ENCODE peak calls at places on chromosome 11, in ten cellular contexts. One of them, this sample, is unnamed.

GRCh38 chr11:66467034-66467659 is 442 bp downstream of the PELI3 start:
- DNase-seq in AG04450: no peak
- DNase-seq in AG09309: no peak
- DNase-seq in epithelial cell of proximal tubule: no peak
- DNase-seq in lower lobe of right lung: peak
- DNase-seq in CD8-positive, alpha-beta memory T cell: no peak
- DNase-seq in pancreas: peak
- DNase-seq in CD8-positive, alpha-beta T cell: no peak
- DNase-seq in neuronal stem cell: peak
- DNase-seq in cardiac muscle cell: peak
- DNase-seq in this sample: peak

GRCh38 chr11:107565219-107565937 is at the start of gene ALKBH8:
- DNase-seq in CD8-positive, alpha-beta T cell: peak
- DNase-seq in cardiac muscle cell: peak
- DNase-seq in AG04450: no peak
- DNase-seq in epithelial cell of proximal tubule: no peak
- DNase-seq in lower lobe of right lung: peak
- DNase-seq in CD8-positive, alpha-beta memory T cell: peak
- DNase-seq in neuronal stem cell: no peak
- DNase-seq in pancreas: peak
- DNase-seq in AG09309: no peak
- DNase-seq in this sample: peak

GRCh38 chr11:9529333-9529648 is 44.2 kb upstream of the WEE1 start:
- DNase-seq in cardiac muscle cell: peak
- DNase-seq in pancreas: peak
- DNase-seq in AG04450: no peak
- DNase-seq in CD8-positive, alpha-beta memory T cell: no peak
- DNase-seq in AG09309: no peak
- DNase-seq in epithelial cell of proximal tubule: no peak
- DNase-seq in neuronal stem cell: no peak
- DNase-seq in CD8-positive, alpha-beta T cell: no peak
- DNase-seq in lower lobe of right lung: peak
- DNase-seq in this sample: no peak

GRCh38 chr11:82903843-82904586 is 2.5 kb downstream of the DDIAS start:
- DNase-seq in lower lobe of right lung: no peak
- DNase-seq in AG09309: no peak
- DNase-seq in cardiac muscle cell: no peak
- DNase-seq in AG04450: no peak
- DNase-seq in neuronal stem cell: no peak
- DNase-seq in epithelial cell of proximal tubule: no peak
- DNase-seq in CD8-positive, alpha-beta T cell: no peak
- DNase-seq in pancreas: no peak
- DNase-seq in CD8-positive, alpha-beta memory T cell: no peak
- DNase-seq in this sample: no peak

GRCh38 chr11:84164722-84165121 is 878.6 kb upstream of the CCDC90B start:
- DNase-seq in CD8-positive, alpha-beta T cell: no peak
- DNase-seq in cardiac muscle cell: no peak
- DNase-seq in CD8-positive, alpha-beta memory T cell: no peak
- DNase-seq in epithelial cell of proximal tubule: peak
- DNase-seq in AG04450: no peak
- DNase-seq in lower lobe of right lung: no peak
- DNase-seq in neuronal stem cell: no peak
- DNase-seq in AG09309: no peak
- DNase-seq in pancreas: no peak
- DNase-seq in this sample: no peak

GRCh38 chr11:97641988-97642387 is 1252.2 kb downstream of the JRKL start:
- DNase-seq in AG04450: no peak
- DNase-seq in epithelial cell of proximal tubule: no peak
- DNase-seq in neuronal stem cell: no peak
- DNase-seq in cardiac muscle cell: no peak
- DNase-seq in AG09309: no peak
- DNase-seq in CD8-positive, alpha-beta memory T cell: no peak
- DNase-seq in lower lobe of right lung: no peak
- DNase-seq in CD8-positive, alpha-beta T cell: no peak
- DNase-seq in pancreas: no peak
- DNase-seq in this sample: no peak

GRCh38 chr11:1732421-1733008 is 17.9 kb downstream of the IFITM10 start:
- DNase-seq in lower lobe of right lung: no peak
- DNase-seq in CD8-positive, alpha-beta T cell: no peak
- DNase-seq in CD8-positive, alpha-beta memory T cell: no peak
- DNase-seq in neuronal stem cell: no peak
- DNase-seq in AG04450: no peak
- DNase-seq in AG09309: no peak
- DNase-seq in cardiac muscle cell: no peak
- DNase-seq in pancreas: no peak
- DNase-seq in epithelial cell of proximal tubule: no peak
- DNase-seq in this sample: no peak

GRCh38 chr11:126603486-126603885 is 248.0 kb downstream of the ST3GAL4 start:
- DNase-seq in epithelial cell of proximal tubule: no peak
- DNase-seq in AG09309: no peak
- DNase-seq in CD8-positive, alpha-beta memory T cell: no peak
- DNase-seq in pancreas: no peak
- DNase-seq in neuronal stem cell: no peak
- DNase-seq in CD8-positive, alpha-beta T cell: no peak
- DNase-seq in AG04450: no peak
- DNase-seq in lower lobe of right lung: no peak
- DNase-seq in cardiac muscle cell: no peak
- DNase-seq in this sample: no peak

GRCh38 chr11:64713031-64713780 is 9.8 kb downstream of the NRXN2 start:
- DNase-seq in neuronal stem cell: no peak
- DNase-seq in epithelial cell of proximal tubule: no peak
- DNase-seq in AG04450: no peak
- DNase-seq in pancreas: peak
- DNase-seq in lower lobe of right lung: peak
- DNase-seq in AG09309: no peak
- DNase-seq in CD8-positive, alpha-beta T cell: no peak
- DNase-seq in CD8-positive, alpha-beta memory T cell: no peak
- DNase-seq in cardiac muscle cell: peak
- DNase-seq in this sample: peak

GRCh38 chr11:8068605-8069221 is 12.3 kb upstream of the TUB start:
- DNase-seq in AG09309: no peak
- DNase-seq in pancreas: no peak
- DNase-seq in AG04450: peak
- DNase-seq in CD8-positive, alpha-beta memory T cell: no peak
- DNase-seq in neuronal stem cell: no peak
- DNase-seq in CD8-positive, alpha-beta T cell: no peak
- DNase-seq in lower lobe of right lung: no peak
- DNase-seq in cardiac muscle cell: peak
- DNase-seq in epithelial cell of proximal tubule: peak
- DNase-seq in this sample: peak

GRCh38 chr11:68413591-68413999 is 47.0 kb upstream of the PPP6R3 start:
- DNase-seq in cardiac muscle cell: no peak
- DNase-seq in AG09309: no peak
- DNase-seq in neuronal stem cell: no peak
- DNase-seq in pancreas: no peak
- DNase-seq in CD8-positive, alpha-beta T cell: no peak
- DNase-seq in AG04450: no peak
- DNase-seq in CD8-positive, alpha-beta memory T cell: no peak
- DNase-seq in epithelial cell of proximal tubule: no peak
- DNase-seq in lower lobe of right lung: peak
- DNase-seq in this sample: peak
- H3K4me3 ChIP-seq in cardiac muscle cell: no peak
- H3K4me3 ChIP-seq in AG09309: no peak
- H3K4me3 ChIP-seq in neuronal stem cell: peak
- H3K4me3 ChIP-seq in pancreas: no peak
- H3K4me3 ChIP-seq in CD8-positive, alpha-beta T cell: no peak
- H3K4me3 ChIP-seq in AG04450: no peak
- H3K4me3 ChIP-seq in CD8-positive, alpha-beta memory T cell: no peak
- H3K4me3 ChIP-seq in epithelial cell of proximal tubule: no peak
- H3K4me3 ChIP-seq in lower lobe of right lung: no peak
- H3K4me3 ChIP-seq in this sample: no peak

DNA sequence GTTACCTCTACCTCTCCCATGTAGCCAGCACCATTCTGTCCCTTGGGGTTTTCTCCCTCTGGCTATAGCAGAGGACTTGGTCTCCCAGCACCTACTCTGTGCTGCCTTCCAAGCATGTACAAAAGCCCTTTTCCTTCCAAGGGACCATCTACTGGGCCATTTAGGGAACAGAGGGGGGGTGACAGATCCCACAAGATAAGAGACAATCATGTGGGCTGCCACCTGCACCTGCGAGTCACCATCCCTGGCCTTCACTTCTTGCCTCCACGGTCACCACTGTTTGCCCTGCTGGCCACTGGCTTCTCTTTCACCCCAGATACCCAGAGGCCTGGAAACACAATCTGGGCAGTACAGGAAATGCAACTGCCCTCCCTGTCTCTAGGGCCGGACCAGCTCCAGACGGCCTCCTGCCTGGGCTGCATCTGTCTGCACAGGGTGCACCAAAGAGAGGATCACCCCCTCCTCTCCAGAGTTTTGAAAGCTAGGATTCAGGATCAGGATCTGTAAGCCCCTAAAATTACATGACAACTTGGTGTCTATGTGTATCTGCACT is 160.8 kb upstream of the NECTIN1 start:
- DNase-seq in CD8-positive, alpha-beta memory T cell: no peak
- DNase-seq in lower lobe of right lung: no peak
- DNase-seq in pancreas: no peak
- DNase-seq in epithelial cell of proximal tubule: no peak
- DNase-seq in CD8-positive, alpha-beta T cell: no peak
- DNase-seq in AG09309: no peak
- DNase-seq in cardiac muscle cell: no peak
- DNase-seq in neuronal stem cell: no peak
- DNase-seq in AG04450: no peak
- DNase-seq in this sample: no peak
- H3K4me3 ChIP-seq in CD8-positive, alpha-beta memory T cell: no peak
- H3K4me3 ChIP-seq in lower lobe of right lung: no peak
- H3K4me3 ChIP-seq in pancreas: no peak
- H3K4me3 ChIP-seq in epithelial cell of proximal tubule: no peak
- H3K4me3 ChIP-seq in CD8-positive, alpha-beta T cell: no peak
- H3K4me3 ChIP-seq in AG09309: no peak
- H3K4me3 ChIP-seq in cardiac muscle cell: no peak
- H3K4me3 ChIP-seq in neuronal stem cell: no peak
- H3K4me3 ChIP-seq in AG04450: no peak
- H3K4me3 ChIP-seq in this sample: no peak

DNA sequence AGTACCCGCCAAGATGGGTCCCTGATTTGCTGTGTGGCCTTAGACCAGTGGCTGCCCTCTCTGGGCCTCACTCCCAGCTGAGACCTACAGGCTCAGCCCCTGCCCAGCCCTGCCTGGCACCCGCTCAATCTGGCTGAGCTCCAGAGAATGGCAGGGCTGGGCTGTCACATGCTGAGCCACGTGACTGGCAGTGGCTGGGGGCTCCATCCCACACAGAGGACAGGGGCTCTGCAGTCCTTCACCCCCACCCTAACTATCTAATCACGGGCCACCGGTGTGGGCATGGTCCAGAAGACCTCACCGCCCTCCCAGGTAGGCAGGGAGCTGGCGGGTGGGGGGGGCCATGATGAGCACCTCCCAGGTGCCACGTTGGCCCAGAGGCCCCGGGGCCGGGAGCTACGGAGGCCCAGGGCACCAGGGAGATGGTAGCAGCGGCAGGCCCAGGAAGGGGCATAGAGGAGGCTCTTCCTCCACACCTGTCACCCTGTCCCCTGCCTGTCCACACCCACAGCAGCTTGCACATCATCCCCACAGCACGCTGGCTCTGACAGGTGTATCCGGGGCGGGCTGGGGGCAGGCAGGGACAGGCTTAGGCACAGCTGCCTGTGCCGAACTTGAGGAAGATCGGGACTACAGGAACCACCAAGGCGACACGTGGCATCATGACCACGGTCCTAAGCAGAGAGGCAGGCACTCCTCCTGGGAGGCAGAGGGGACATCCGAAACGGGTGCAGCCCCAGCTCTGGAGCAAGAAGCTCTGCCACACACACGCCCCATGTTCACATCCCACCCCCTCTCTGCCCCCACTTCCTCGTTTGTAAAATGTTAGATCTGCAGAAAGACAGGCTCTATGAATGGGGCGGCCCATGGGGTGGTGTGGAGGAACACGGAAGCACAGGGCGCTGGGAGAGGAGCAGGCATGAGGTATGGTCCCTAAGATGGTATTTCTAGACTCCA is 1.5 kb upstream of the ALDH3B1 start:
- DNase-seq in AG04450: no peak
- DNase-seq in cardiac muscle cell: no peak
- DNase-seq in neuronal stem cell: no peak
- DNase-seq in lower lobe of right lung: peak
- DNase-seq in CD8-positive, alpha-beta T cell: no peak
- DNase-seq in epithelial cell of proximal tubule: no peak
- DNase-seq in AG09309: no peak
- DNase-seq in pancreas: peak
- DNase-seq in CD8-positive, alpha-beta memory T cell: no peak
- DNase-seq in this sample: no peak
- H3K4me3 ChIP-seq in AG04450: no peak
- H3K4me3 ChIP-seq in cardiac muscle cell: no peak
- H3K4me3 ChIP-seq in neuronal stem cell: no peak
- H3K4me3 ChIP-seq in lower lobe of right lung: peak
- H3K4me3 ChIP-seq in CD8-positive, alpha-beta T cell: no peak
- H3K4me3 ChIP-seq in epithelial cell of proximal tubule: no peak
- H3K4me3 ChIP-seq in AG09309: no peak
- H3K4me3 ChIP-seq in pancreas: no peak
- H3K4me3 ChIP-seq in CD8-positive, alpha-beta memory T cell: no peak
- H3K4me3 ChIP-seq in this sample: no peak

GRCh38 chr11:121503056-121503455 is 50.3 kb upstream of the SORL1-AS1 start:
- DNase-seq in neuronal stem cell: no peak
- DNase-seq in epithelial cell of proximal tubule: no peak
- DNase-seq in pancreas: no peak
- DNase-seq in CD8-positive, alpha-beta T cell: no peak
- DNase-seq in AG09309: no peak
- DNase-seq in AG04450: no peak
- DNase-seq in lower lobe of right lung: no peak
- DNase-seq in cardiac muscle cell: no peak
- DNase-seq in CD8-positive, alpha-beta memory T cell: no peak
- DNase-seq in this sample: no peak

GRCh38 chr11:121513807-121514206 is 61.0 kb upstream of the SORL1-AS1 start:
- DNase-seq in lower lobe of right lung: no peak
- DNase-seq in CD8-positive, alpha-beta T cell: no peak
- DNase-seq in neuronal stem cell: no peak
- DNase-seq in pancreas: no peak
- DNase-seq in epithelial cell of proximal tubule: no peak
- DNase-seq in AG09309: no peak
- DNase-seq in AG04450: no peak
- DNase-seq in CD8-positive, alpha-beta memory T cell: no peak
- DNase-seq in cardiac muscle cell: no peak
- DNase-seq in this sample: no peak

GRCh38 chr11:121512468-121513465 is 60.0 kb upstream of the SORL1-AS1 start:
- DNase-seq in CD8-positive, alpha-beta T cell: no peak
- DNase-seq in CD8-positive, alpha-beta memory T cell: no peak
- DNase-seq in epithelial cell of proximal tubule: no peak
- DNase-seq in AG09309: no peak
- DNase-seq in AG04450: no peak
- DNase-seq in pancreas: no peak
- DNase-seq in lower lobe of right lung: no peak
- DNase-seq in cardiac muscle cell: no peak
- DNase-seq in neuronal stem cell: no peak
- DNase-seq in this sample: no peak

GRCh38 chr11:121510438-121510837 is 57.7 kb upstream of the SORL1-AS1 start:
- DNase-seq in CD8-positive, alpha-beta memory T cell: no peak
- DNase-seq in neuronal stem cell: no peak
- DNase-seq in pancreas: no peak
- DNase-seq in CD8-positive, alpha-beta T cell: no peak
- DNase-seq in AG04450: no peak
- DNase-seq in AG09309: no peak
- DNase-seq in cardiac muscle cell: no peak
- DNase-seq in epithelial cell of proximal tubule: no peak
- DNase-seq in lower lobe of right lung: no peak
- DNase-seq in this sample: no peak

DNA sequence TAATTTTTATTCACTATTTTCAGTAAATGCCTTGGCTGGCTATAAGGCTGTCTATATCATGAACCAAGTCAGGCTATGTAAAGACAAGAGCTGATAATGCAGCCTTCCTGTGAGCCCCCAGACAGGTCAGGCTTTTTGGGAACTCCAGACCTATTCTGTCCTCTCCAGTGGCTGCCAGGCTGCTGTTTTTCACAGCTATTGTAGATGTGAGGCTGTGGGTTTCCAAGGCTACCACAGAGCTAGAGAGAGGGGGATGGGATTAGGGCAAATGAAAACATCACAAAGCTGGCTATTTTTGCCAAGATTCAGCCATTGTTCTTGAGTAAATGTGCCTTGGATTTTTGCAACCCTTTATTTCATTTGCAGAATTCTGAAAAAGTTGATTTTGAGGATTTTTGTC is 55.7 kb upstream of the SORL1-AS1 start:
- DNase-seq in neuronal stem cell: peak
- DNase-seq in lower lobe of right lung: no peak
- DNase-seq in CD8-positive, alpha-beta memory T cell: no peak
- DNase-seq in AG04450: no peak
- DNase-seq in epithelial cell of proximal tubule: no peak
- DNase-seq in CD8-positive, alpha-beta T cell: no peak
- DNase-seq in AG09309: no peak
- DNase-seq in cardiac muscle cell: no peak
- DNase-seq in pancreas: no peak
- DNase-seq in this sample: no peak
- H3K4me3 ChIP-seq in neuronal stem cell: no peak
- H3K4me3 ChIP-seq in lower lobe of right lung: no peak
- H3K4me3 ChIP-seq in CD8-positive, alpha-beta memory T cell: no peak
- H3K4me3 ChIP-seq in AG04450: no peak
- H3K4me3 ChIP-seq in epithelial cell of proximal tubule: no peak
- H3K4me3 ChIP-seq in CD8-positive, alpha-beta T cell: no peak
- H3K4me3 ChIP-seq in AG09309: no peak
- H3K4me3 ChIP-seq in cardiac muscle cell: no peak
- H3K4me3 ChIP-seq in pancreas: no peak
- H3K4me3 ChIP-seq in this sample: no peak

This sample was measured in fibroblast of villous mesenchyme.